ENCODE peak calls at places on chromosomes 7 and 10, in five cellular contexts. B is T-helper 22 cell, G is NCI-H1417, S is RWPE1, Y is NCI-H2029 treated with DMSO at 0.1 percent for 48 hours. T is an unnamed sample.

GRCh38 chr10:14403846-14404623 is 73.3 kb upstream of the FRMD4A start:
- DNase-seq in Y (no peak), G (no peak), B (no peak), S (no peak), T (no peak)

GRCh38 chr7:114229251-114229650 is 185.4 kb upstream of the FOXP2 start:
- DNase-seq in B (no peak), S (no peak), Y (no peak), G (no peak), T (no peak)

GRCh38 chr7:129502708-129503685 is 666 bp downstream of the SMKR1 start:
- DNase-seq in S (peak; percentile 3), Y (no peak), G (no peak), B (no peak), T (no peak)

GRCh38 chr7:41219276-41219675 is 483.6 kb downstream of the INHBA start:
- DNase-seq in Y (no peak), B (no peak), S (no peak), G (no peak), T (no peak)

GRCh38 chr10:103053659-103054581 is 135.8 kb downstream of the CNNM2 start:
- DNase-seq in S (peak; percentile 11), G (peak; percentile 36), Y (no peak), B (peak; percentile 25), T (no peak)

GRCh38 chr10:75101416-75102251 is 9.8 kb upstream of the SAMD8 start:
- DNase-seq in G (no peak), S (no peak), Y (no peak), B (no peak), T (no peak)

GRCh38 chr7:906776-907157 is 30.4 kb downstream of the GET4 start:
- DNase-seq in G (no peak), B (no peak), S (no peak), Y (no peak), T (no peak)

GRCh38 chr10:15374561-15374960 is 3.5 kb upstream of the FAM171A1 start:
- DNase-seq in S (no peak), B (no peak), Y (no peak), G (no peak), T (no peak)

GRCh38 chr7:147070886-147071285 is 954.3 kb downstream of the CNTNAP2 start:
- DNase-seq in S (no peak), G (no peak), B (no peak), Y (no peak), T (no peak)

GRCh38 chr10:71837085-71837827 is 13.8 kb downstream of the PSAP start:
- DNase-seq in S (no peak), Y (no peak), G (no peak), B (no peak), T (no peak)

GRCh38 chr10:3740157-3740871 is 44.7 kb downstream of the KLF6 start:
- DNase-seq in S (peak; percentile 71), G (peak; percentile 4), Y (peak; percentile 13), B (no peak), T (no peak)

GRCh38 chr10:132994371-132994796 is 52.0 kb upstream of the CFAP46 start:
- DNase-seq in B (no peak), G (no peak), Y (no peak), S (no peak), T (no peak)

GRCh38 chr10:34504534-34504933 is 310.6 kb downstream of the PARD3 start:
- DNase-seq in S (peak; percentile 73), Y (peak; percentile 9), B (no peak), G (no peak), T (no peak)

GRCh38 chr7:129041142-129041928 is 13.6 kb downstream of the TNPO3 start:
- DNase-seq in Y (no peak), S (no peak), B (no peak), G (no peak), T (no peak)

GRCh38 chr7:133921635-133922182 is 205.4 kb upstream of the LRGUK start:
- DNase-seq in S (no peak), B (no peak), G (no peak), Y (no peak), T (no peak)

GRCh38 chr7:1839701-1840100 is 169.6 kb downstream of the ELFN1 start:
- DNase-seq in S (no peak), B (no peak), Y (no peak), G (no peak), T (no peak)

GRCh38 chr10:106997721-106998120 is 166.8 kb downstream of the SORCS1 start:
- DNase-seq in Y (no peak), G (no peak), S (no peak), B (no peak), T (no peak)

GRCh38 chr7:148540041-148540738 is 50.4 kb upstream of the C7orf33 start:
- DNase-seq in S (peak; percentile 53), G (no peak), Y (no peak), B (no peak), T (no peak)